ENCODE peak calls at places on chromosome 17, in four cellular contexts. One of them, this sample, is unnamed.

GRCh38 chr17:77148109-77148958 is 7.6 kb downstream of the SEC14L1 start:
- DNase-seq in GM12865: no peak
- DNase-seq in neural progenitor cell: no peak
- DNase-seq in astrocyte of the spinal cord: no peak
- DNase-seq in this sample: no peak

GRCh38 chr17:22704674-22705073 is 1012.4 kb downstream of the KCNJ18 start:
- DNase-seq in GM12865: no peak
- DNase-seq in neural progenitor cell: no peak
- DNase-seq in astrocyte of the spinal cord: no peak
- DNase-seq in this sample: no peak

GRCh38 chr17:40952675-40953074 is 14.1 kb downstream of the KRT39 start:
- DNase-seq in GM12865: no peak
- DNase-seq in neural progenitor cell: no peak
- DNase-seq in astrocyte of the spinal cord: peak
- DNase-seq in this sample: peak

GRCh38 chr17:42878123-42878880 is 22.3 kb upstream of the G6PC1 start:
- DNase-seq in GM12865: no peak
- DNase-seq in neural progenitor cell: peak
- DNase-seq in astrocyte of the spinal cord: no peak
- DNase-seq in this sample: no peak

GRCh38 chr17:74332017-74332650 is 6.1 kb downstream of the KIF19 start:
- DNase-seq in GM12865: no peak
- DNase-seq in neural progenitor cell: no peak
- DNase-seq in astrocyte of the spinal cord: no peak
- DNase-seq in this sample: no peak

GRCh38 chr17:69275751-69276150 is 47.1 kb upstream of the ABCA10 start:
- DNase-seq in GM12865: no peak
- DNase-seq in neural progenitor cell: no peak
- DNase-seq in astrocyte of the spinal cord: no peak
- DNase-seq in this sample: no peak

GRCh38 chr17:33637534-33637933 is 344.4 kb upstream of the ASIC2 start:
- DNase-seq in GM12865: no peak
- DNase-seq in neural progenitor cell: no peak
- DNase-seq in astrocyte of the spinal cord: no peak
- DNase-seq in this sample: no peak

GRCh38 chr17:63490321-63490720 is 13.5 kb downstream of the ACE start:
- DNase-seq in GM12865: no peak
- DNase-seq in neural progenitor cell: peak
- DNase-seq in astrocyte of the spinal cord: no peak
- DNase-seq in this sample: no peak

GRCh38 chr17:72927146-72927545 is 165.3 kb downstream of the SLC39A11 start:
- DNase-seq in GM12865: no peak
- DNase-seq in neural progenitor cell: no peak
- DNase-seq in astrocyte of the spinal cord: no peak
- DNase-seq in this sample: no peak

GRCh38 chr17:47324224-47325020 is 667 bp downstream of the EFCAB13 start:
- DNase-seq in GM12865: peak
- DNase-seq in neural progenitor cell: peak
- DNase-seq in astrocyte of the spinal cord: peak
- DNase-seq in this sample: peak

GRCh38 chr17:15414502-15415348 is 52.7 kb downstream of the CDRT4 start:
- DNase-seq in GM12865: no peak
- DNase-seq in neural progenitor cell: peak
- DNase-seq in astrocyte of the spinal cord: no peak
- DNase-seq in this sample: no peak

GRCh38 chr17:13415877-13416416 is 185.8 kb downstream of the HS3ST3A1 start:
- DNase-seq in GM12865: no peak
- DNase-seq in neural progenitor cell: no peak
- DNase-seq in astrocyte of the spinal cord: peak
- DNase-seq in this sample: peak

GRCh38 chr17:8862213-8863056 is 5.0 kb downstream of the PIK3R6 start:
- DNase-seq in GM12865: no peak
- DNase-seq in neural progenitor cell: no peak
- DNase-seq in astrocyte of the spinal cord: no peak
- DNase-seq in this sample: no peak

GRCh38 chr17:79338142-79338541 is 263.5 kb downstream of the ENGASE start:
- DNase-seq in GM12865: no peak
- DNase-seq in neural progenitor cell: peak
- DNase-seq in astrocyte of the spinal cord: no peak
- DNase-seq in this sample: no peak

GRCh38 chr17:77140878-77141767 is at the start of gene SEC14L1:
- DNase-seq in GM12865: peak
- DNase-seq in neural progenitor cell: peak
- DNase-seq in astrocyte of the spinal cord: no peak
- DNase-seq in this sample: peak

GRCh38 chr17:74429604-74430384 is 2.1 kb upstream of the GPRC5C start:
- DNase-seq in GM12865: no peak
- DNase-seq in neural progenitor cell: peak
- DNase-seq in astrocyte of the spinal cord: no peak
- DNase-seq in this sample: peak

GRCh38 chr17:41812176-41813038 is at the start of gene FKBP10:
- DNase-seq in GM12865: peak
- DNase-seq in neural progenitor cell: peak
- DNase-seq in astrocyte of the spinal cord: peak
- DNase-seq in this sample: peak

DNA sequence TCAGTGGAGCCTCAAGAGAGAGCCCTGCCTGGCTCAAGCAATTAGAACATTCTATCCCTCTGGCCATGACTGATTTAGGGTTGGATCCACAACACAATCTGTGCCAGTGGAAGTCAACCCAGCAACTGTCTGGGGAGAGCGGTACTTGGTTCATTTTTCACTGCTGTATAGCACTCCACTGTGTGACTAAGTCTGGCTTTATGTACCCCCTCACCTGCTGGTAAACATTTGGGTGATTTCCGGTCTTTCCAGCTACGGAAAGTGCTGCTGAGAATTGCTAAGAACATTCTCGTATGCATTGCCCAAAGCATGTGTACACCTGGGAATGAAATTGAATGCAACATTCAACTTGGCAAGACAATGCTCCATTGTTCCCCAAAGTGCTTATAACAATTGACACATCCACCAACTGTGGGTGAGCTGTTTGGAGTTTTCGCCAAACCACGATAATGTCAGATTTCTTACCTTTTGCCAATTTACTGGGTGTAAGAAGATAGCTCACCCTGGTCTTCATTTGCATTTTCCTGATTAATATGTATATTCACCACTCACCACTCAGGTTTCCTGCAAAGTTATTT is 63.5 kb upstream of the MED9 start:
- DNase-seq in GM12865: no peak
- DNase-seq in neural progenitor cell: no peak
- DNase-seq in astrocyte of the spinal cord: no peak
- DNase-seq in this sample: no peak
- H3K4me3 ChIP-seq in GM12865: no peak
- H3K4me3 ChIP-seq in neural progenitor cell: no peak
- H3K4me3 ChIP-seq in astrocyte of the spinal cord: no peak
- H3K4me3 ChIP-seq in this sample: no peak

DNA sequence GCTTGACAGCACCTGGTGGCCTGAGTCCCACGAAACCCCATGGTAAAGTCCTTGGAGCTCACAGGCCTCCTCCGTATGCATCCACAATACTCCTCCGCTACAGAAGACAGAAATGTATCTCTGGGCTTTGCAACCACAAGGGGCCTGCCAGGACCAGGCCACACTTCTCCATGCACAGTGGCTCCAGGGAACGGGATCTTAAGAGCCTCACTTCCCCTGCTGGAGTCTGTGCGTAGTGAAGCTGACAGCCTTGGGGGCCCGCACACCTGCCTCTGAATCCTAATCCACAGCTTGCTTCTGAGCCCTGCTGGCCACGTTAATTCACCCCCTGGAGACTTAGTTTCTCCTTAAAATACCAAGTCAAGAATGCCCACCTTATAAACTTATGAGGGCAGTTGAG is 125.7 kb downstream of the COPRS start:
- DNase-seq in GM12865: no peak
- DNase-seq in neural progenitor cell: peak
- DNase-seq in astrocyte of the spinal cord: no peak
- DNase-seq in this sample: no peak
- TF ChIP-seq CTCF in GM12865: no peak
- TF ChIP-seq CTCF in neural progenitor cell: no peak
- TF ChIP-seq CTCF in astrocyte of the spinal cord: no peak
- TF ChIP-seq CTCF in this sample: no peak

GRCh38 chr17:1422907-1423306 is 22.9 kb upstream of the YWHAE start:
- DNase-seq in GM12865: no peak
- DNase-seq in neural progenitor cell: no peak
- DNase-seq in astrocyte of the spinal cord: peak
- DNase-seq in this sample: peak
- H3K4me3 ChIP-seq in GM12865: no peak
- H3K4me3 ChIP-seq in neural progenitor cell: no peak
- H3K4me3 ChIP-seq in astrocyte of the spinal cord: no peak
- H3K4me3 ChIP-seq in this sample: no peak

GRCh38 chr17:49498037-49498615 is 3.0 kb downstream of the NGFR start:
- DNase-seq in GM12865: no peak
- DNase-seq in neural progenitor cell: peak
- DNase-seq in astrocyte of the spinal cord: no peak
- DNase-seq in this sample: no peak
- TF ChIP-seq CTCF in GM12865: no peak
- TF ChIP-seq CTCF in neural progenitor cell: peak
- TF ChIP-seq CTCF in astrocyte of the spinal cord: peak
- TF ChIP-seq CTCF in this sample: no peak

GRCh38 chr17:35448899-35449227 is 297 bp upstream of the SLFN13 start:
- DNase-seq in GM12865: no peak
- DNase-seq in neural progenitor cell: peak
- DNase-seq in astrocyte of the spinal cord: no peak
- DNase-seq in this sample: no peak
- H3K4me3 ChIP-seq in GM12865: peak
- H3K4me3 ChIP-seq in neural progenitor cell: peak
- H3K4me3 ChIP-seq in astrocyte of the spinal cord: peak
- H3K4me3 ChIP-seq in this sample: peak

DNA sequence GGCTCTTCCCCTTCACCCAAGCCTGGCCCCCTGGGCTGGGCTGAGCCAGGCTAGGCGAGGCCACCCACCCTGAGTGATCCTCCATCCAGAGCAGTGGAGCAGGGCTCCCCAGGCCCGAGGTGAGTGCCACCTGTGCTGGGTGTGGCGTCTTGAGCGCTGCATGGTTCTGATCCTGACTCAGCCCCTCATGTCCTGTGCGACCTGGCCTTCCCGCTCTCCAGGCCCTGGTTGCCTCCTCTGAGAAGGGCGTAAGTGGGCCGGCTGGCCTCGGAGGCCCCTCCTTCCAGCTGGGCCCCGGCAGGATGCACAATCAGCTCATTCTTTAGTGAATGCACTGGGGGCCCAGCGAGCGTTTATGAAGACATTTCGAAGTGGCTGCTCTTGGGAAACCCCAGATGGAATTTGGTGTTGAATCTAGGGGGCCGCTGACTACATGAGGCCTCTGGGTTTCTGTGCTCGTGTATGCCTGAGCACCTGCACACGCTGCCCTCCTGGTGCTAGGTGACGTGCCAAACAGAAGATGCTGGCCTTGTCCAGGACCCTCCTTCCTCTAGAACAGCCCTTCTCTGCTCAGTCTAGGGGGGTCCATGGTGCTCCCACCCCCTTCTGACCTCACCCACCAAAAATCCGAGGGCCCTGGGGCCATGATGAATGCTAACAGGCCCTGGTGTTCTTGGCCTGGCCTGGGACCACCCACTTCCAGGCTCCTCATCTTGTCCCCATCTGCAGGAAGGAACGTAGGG is 3.7 kb upstream of the TMEM92 start:
- DNase-seq in GM12865: no peak
- DNase-seq in neural progenitor cell: peak
- DNase-seq in astrocyte of the spinal cord: peak
- DNase-seq in this sample: peak
- TF ChIP-seq CTCF in GM12865: no peak
- TF ChIP-seq CTCF in neural progenitor cell: no peak
- TF ChIP-seq CTCF in astrocyte of the spinal cord: no peak
- TF ChIP-seq CTCF in this sample: no peak

DNA sequence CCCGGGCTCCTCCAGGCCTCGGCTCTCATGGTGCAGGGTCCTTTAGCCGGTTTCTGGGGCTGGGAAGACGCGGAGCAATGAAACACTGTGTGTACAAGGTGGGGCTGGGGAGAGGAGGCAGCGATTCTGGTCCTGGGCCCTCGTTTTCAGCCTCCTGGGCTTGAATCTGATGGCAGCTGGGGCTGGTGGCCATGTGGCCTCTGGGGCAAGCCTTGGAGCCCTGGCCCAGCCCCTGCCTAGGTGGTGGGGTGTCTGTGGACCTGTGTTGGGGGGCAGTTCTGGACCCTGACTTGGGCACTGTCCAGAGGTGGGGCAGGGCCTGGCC is 4.1 kb downstream of the FOXJ1 start:
- DNase-seq in GM12865: no peak
- DNase-seq in neural progenitor cell: no peak
- DNase-seq in astrocyte of the spinal cord: no peak
- DNase-seq in this sample: no peak
- H3K4me3 ChIP-seq in GM12865: no peak
- H3K4me3 ChIP-seq in neural progenitor cell: no peak
- H3K4me3 ChIP-seq in astrocyte of the spinal cord: no peak
- H3K4me3 ChIP-seq in this sample: no peak

DNA sequence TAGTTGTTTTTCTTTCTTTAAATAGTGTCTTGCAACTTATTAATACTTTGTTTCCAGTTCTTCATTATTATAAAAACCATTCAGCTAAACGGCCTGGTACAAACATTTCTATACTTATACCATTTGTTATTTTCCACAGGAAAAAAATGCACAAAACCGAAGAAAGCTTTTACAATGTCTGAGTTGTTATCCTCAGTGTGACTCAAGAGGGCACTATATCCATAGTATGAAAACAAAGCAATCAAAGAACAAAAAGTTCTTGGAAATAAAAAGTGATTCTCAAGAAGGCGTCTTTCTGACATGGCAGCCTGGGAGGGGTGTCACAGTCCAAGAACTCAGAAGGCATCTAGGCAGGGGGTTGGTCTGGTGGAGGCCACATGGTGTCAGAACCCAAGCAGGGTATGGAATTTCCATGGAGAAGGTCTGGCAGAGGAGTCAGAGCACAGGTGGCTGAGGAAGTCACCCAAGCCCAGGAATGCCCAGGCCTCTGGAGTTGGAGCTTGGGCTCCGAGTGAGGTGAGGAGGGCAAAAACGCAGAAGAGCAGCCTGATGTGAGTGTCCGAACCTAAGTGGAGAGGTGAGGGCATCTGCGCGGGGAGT is 70.9 kb upstream of the ATP2A3 start:
- DNase-seq in GM12865: no peak
- DNase-seq in neural progenitor cell: no peak
- DNase-seq in astrocyte of the spinal cord: no peak
- DNase-seq in this sample: no peak
- TF ChIP-seq CTCF in GM12865: no peak
- TF ChIP-seq CTCF in neural progenitor cell: peak
- TF ChIP-seq CTCF in astrocyte of the spinal cord: no peak
- TF ChIP-seq CTCF in this sample: no peak

This sample was measured in fibroblast of mammary gland.